ENCODE peak calls at places on chromosomes 3 and 15, in six cellular contexts. E is IMR-90, C is transverse colon, G is A549, P is heart left ventricle, K is stomach. U is an unnamed sample.

GRCh38 chr3:19866751-19867347 is 67.2 kb downstream of the EFHB start:
- DNase-seq in C (peak; percentile 23), P (peak; percentile 23), G (peak; percentile 61), E (peak; percentile 58), K (peak; percentile 37), U (no peak)

GRCh38 chr3:13536832-13537231 is 12.1 kb upstream of the FBLN2 start:
- DNase-seq in E (no peak), K (no peak), C (no peak), P (no peak), G (no peak), U (no peak)

GRCh38 chr15:67849538-67849937 is 9.7 kb upstream of the RNU6-1 start:
- DNase-seq in C (no peak), P (no peak), K (no peak), G (no peak), E (no peak), U (no peak)

GRCh38 chr3:151918253-151919029 is 45.0 kb downstream of the SUCNR1 start:
- DNase-seq in E (peak; percentile 75), P (no peak), K (no peak), C (no peak), G (peak; percentile 75), U (no peak)

GRCh38 chr3:188041193-188041592 is 112.8 kb upstream of the LPP start:
- DNase-seq in P (no peak), C (no peak), G (no peak), E (no peak), K (no peak), U (no peak)

GRCh38 chr3:81496407-81497104 is 264.9 kb downstream of the GBE1 start:
- DNase-seq in E (no peak), G (no peak), K (no peak), P (no peak), C (no peak), U (no peak)

GRCh38 chr3:12135029-12135634 is 23.6 kb downstream of the TIMP4 start:
- DNase-seq in P (peak; percentile 67), E (peak; percentile 64), K (peak; percentile 81), C (peak; percentile 77), G (peak; percentile 66), U (no peak)

GRCh38 chr15:74957301-74958035 is 896 bp upstream of the RPP25 start:
- DNase-seq in P (peak; percentile 60), E (no peak), K (no peak), G (peak; percentile 72), C (peak; percentile 67), U (no peak)

GRCh38 chr3:47394867-47395266 is 14.0 kb downstream of the PTPN23 start:
- DNase-seq in P (no peak), C (no peak), E (peak; percentile 36), K (no peak), G (no peak), U (no peak)

GRCh38 chr3:117788086-117788485 is 1078.5 kb downstream of the TUSC7 start:
- DNase-seq in C (no peak), K (peak; percentile 52), P (no peak), E (peak; percentile 90), G (peak; percentile 3), U (no peak)

GRCh38 chr3:105823149-105823866 is 45.5 kb downstream of the CBLB start:
- DNase-seq in G (peak; percentile 65), C (no peak), P (no peak), K (no peak), E (peak; percentile 98), U (no peak)

DNA sequence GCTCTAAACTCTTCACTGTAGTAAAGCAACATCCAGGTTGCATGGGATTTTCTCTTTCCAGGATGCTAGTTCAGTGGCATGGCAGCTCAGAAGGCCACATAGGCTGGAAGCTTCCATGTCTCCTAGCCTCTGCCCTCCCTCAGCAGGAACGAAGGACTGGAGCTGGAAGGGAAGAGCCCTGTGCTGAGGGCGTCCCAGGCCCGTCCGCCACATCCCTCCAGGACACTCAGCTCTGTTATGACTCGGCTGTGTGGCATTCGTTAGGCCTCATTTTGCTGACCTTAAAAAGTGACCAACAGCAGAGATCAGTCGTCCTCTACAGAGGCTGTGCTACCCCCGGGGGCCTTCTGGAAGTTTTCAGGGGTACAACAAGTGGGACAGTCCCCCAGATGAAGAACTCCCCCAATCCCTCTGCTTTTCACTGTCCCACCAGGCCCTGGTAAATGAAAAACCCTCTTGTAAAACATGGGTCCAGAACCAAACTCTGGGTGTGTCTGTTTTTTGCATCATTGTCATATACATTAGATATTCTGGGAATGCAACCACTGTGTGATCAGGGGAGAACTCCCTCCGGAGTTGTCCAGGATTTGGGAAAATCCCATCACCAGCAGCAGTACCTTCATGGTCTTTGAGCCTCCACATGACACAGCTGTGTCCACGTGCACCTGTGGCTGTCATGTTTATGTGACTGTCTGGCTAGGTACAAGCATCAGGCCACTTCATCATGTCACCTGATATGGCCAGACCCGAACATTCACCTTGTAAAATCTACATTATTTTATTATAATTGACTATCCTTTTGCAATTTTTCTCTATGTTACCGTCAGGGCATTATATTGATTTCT is 149.9 kb downstream of the OR4M2 start:
- DNase-seq in K (no peak), E (no peak), C (no peak), G (no peak), P (no peak), U (no peak)
- H3K9me3 ChIP-seq in K (peaks cover 16% of the 10 kb centered on the region), E (peaks cover 54% of the 10 kb centered on the region), C (no peaks in the 10 kb centered on the region), G (peaks cover 21% of the 10 kb centered on the region), P (no peaks in the 10 kb centered on the region), U (peaks cover 3% of the 10 kb centered on the region)

DNA sequence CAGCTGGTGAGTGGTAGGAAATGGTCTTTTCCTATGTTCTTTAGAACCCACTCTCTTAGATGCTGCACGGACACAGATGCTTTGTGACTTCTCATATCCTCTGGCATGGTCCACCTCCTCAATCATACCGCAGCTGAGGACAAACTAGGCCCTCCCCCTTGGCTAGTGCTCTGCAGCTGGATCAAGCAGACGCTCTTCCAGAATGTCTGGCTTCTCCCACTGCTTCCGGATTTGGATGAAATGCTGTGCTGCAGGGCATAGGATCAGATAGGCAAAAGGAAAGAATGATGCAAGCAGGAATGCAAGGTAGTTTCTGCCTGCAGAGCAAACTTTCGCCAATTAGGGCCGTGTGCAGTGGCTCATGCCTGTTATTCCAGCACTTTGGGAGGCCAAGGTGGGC is 75.7 kb upstream of the SLC4A7 start:
- DNase-seq in P (peak; percentile 62), G (no peak), E (peak; percentile 88), K (no peak), C (no peak), U (no peak)
- TF ChIP-seq POLR2A in P (no peak), G (no peak), E (no peak), K (no peak), C (no peak), U (no peak)

GRCh38 chr15:26661727-26662126 is 111.1 kb downstream of the GABRB3 start:
- DNase-seq in C (no peak), K (no peak), P (no peak), G (no peak), E (no peak), U (no peak)
- H3K9me3 ChIP-seq in C (no peaks in the 10 kb centered on the region), K (no peaks in the 10 kb centered on the region), P (no peaks in the 10 kb centered on the region), G (no peaks in the 10 kb centered on the region), E (peaks cover 25% of the 10 kb centered on the region), U (no peaks in the 10 kb centered on the region)

GRCh38 chr15:45166792-45167630 is 20.8 kb downstream of the SHF start:
- DNase-seq in P (peak; percentile 90), K (peak; percentile 83), E (peak; percentile 75), G (peak; percentile 80), C (peak; percentile 89), U (no peak)
- TF ChIP-seq POLR2A in P (no peak), K (no peak), E (peak; percentile 46), G (peak; percentile 26), C (peak; percentile 67), U (no peak)

GRCh38 chr3:31210068-31210650 is 315.7 kb upstream of the GADL1 start:
- DNase-seq in G (no peak), E (no peak), C (no peak), P (no peak), K (no peak), U (no peak)
- H3K9me3 ChIP-seq in G (no peaks in the 10 kb centered on the region), E (no peaks in the 10 kb centered on the region), C (no peaks in the 10 kb centered on the region), P (no peaks in the 10 kb centered on the region), K (no peaks in the 10 kb centered on the region), U (no peaks in the 10 kb centered on the region)

GRCh38 chr3:24451461-24452099 is 43.1 kb downstream of the THRB start:
- DNase-seq in E (no peak), C (peak; percentile 60), P (no peak), G (peak; percentile 64), K (no peak), U (no peak)
- TF ChIP-seq POLR2A in E (no peak), C (no peak), P (no peak), G (no peak), K (no peak), U (no peak)

U was measured in vagina.